ENCODE peak calls at places on chromosomes 4 and X, in five cellular contexts. V, N, W, O and P are unnamed samples.

GRCh38 chr4:94595880-94596483 is 144.2 kb downstream of the PDLIM5 start:
- DNase-seq in V (no peak), N (no peak), W (no peak), O (no peak), P (no peak)

GRCh38 chrX:10175317-10175871 is 18.6 kb downstream of the CLCN4 start:
- DNase-seq in V (no peak), N (peak; percentile 46), W (no peak), O (no peak), P (no peak)

GRCh38 chr4:60033826-60034225 is 1166.3 kb upstream of the ADGRL3 start:
- DNase-seq in V (no peak), N (no peak), W (no peak), O (no peak), P (peak; percentile 8)

GRCh38 chr4:108172780-108173598 is 4.3 kb upstream of the LEF1 start:
- DNase-seq in V (peak; percentile 70), N (peak; percentile 72), W (no peak), O (no peak), P (peak; percentile 24)

GRCh38 chrX:41441934-41442823 is 5.0 kb upstream of the NYX start:
- DNase-seq in V (peak; percentile 94), N (peak; percentile 68), W (peak; percentile 72), O (peak; percentile 93), P (peak; percentile 81)

GRCh38 chrX:155048997-155049619 is 21.8 kb downstream of the CMC4 start:
- DNase-seq in V (peak; percentile 70), N (peak; percentile 70), W (no peak), O (no peak), P (peak; percentile 61)

GRCh38 chr4:15068298-15068697 is 66.0 kb downstream of the CPEB2 start:
- DNase-seq in V (no peak), N (no peak), W (no peak), O (no peak), P (no peak)

GRCh38 chr4:94131212-94131611 is 76.5 kb upstream of the SMARCAD1 start:
- DNase-seq in V (no peak), N (no peak), W (no peak), O (no peak), P (no peak)

GRCh38 chr4:182575225-182575624 is 332.0 kb downstream of the TENM3 start:
- DNase-seq in V (no peak), N (no peak), W (no peak), O (no peak), P (no peak)

GRCh38 chr4:189436207-189436606 is 504.5 kb upstream of the FRG1 start:
- DNase-seq in V (no peak), N (no peak), W (no peak), O (no peak), P (no peak)

GRCh38 chr4:154354883-154355282 is 136.7 kb downstream of the DCHS2 start:
- DNase-seq in V (no peak), N (no peak), W (no peak), O (no peak), P (no peak)
- H3K27ac ChIP-seq in V (no peak overlapping the region), N (no peak overlapping the region), W (no peak overlapping the region), O (no peak overlapping the region), P (no peak overlapping the region)

DNA sequence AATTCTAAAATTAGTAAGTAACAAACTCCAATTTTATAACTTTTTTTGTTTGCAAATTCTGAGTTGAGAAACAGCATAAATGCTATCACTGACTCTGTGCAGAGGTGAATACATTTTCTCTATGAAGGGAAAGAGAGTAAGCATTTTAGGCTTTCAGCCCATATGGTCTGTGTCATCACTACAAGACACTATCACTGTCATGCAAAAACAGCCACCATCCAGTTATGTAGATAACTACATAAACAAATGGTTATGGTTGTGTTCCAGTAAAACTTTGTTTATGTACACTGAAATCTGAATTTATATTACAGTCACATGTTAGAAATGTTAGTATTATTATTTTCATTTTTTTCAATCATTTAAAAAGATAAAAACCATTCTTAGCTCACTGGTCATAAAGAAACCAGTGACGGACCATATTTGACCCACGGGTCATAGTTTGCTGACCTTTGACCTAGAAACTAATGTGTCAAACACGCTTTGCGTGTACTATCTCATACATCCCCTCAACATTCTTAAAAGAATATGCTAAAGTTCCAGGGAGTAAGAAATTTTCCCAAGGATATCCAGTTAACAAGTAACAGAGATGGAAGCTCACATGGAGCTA is 29.1 kb downstream of the RASGEF1B start:
- DNase-seq in V (no peak), N (no peak), W (no peak), O (no peak), P (no peak)
- H3K36me3 ChIP-seq in V (peaks cover 38% of the 10 kb centered on the region), N (no peaks in the 10 kb centered on the region), W (peaks cover 94% of the 10 kb centered on the region), O (peaks cover 100% of the 10 kb centered on the region), P (peaks cover 5% of the 10 kb centered on the region)

DNA sequence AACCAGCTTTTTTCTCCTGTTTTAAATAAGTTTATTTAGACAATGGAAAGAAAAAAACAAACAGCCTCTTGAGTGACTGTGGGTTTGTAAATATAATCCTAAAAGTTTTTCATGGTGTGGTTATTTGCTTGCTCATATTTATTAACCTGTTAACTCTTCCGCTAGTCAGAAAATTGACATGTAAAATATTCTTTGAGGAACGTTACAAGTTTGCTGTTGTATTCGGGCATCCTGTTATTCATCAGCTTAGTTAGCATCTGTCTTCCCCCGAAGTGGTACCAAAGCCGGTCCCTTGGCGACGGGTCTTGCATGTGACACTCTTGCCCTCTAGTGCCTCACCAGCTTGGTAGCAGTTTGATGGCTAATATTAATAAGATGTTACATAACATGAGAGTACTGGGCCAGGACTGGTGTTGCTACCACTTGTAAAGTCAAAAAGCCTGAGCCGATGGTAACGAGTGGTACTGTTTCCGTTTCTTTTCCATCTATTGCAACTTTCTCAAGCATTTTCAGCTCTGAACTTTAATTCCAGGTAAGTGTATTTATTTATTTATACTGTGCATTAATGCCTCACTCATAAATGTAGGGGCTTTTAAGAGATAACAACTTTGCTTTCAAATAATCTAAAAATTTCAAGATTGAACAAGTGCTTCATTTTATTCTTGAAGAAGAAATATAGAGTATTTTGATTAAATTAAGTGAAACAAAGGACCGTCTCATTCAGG is at the start of gene NDST3:
- DNase-seq in V (no peak), N (peak; percentile 89), W (peak; percentile 26), O (no peak), P (peak; percentile 39)
- H3K4me3 ChIP-seq in V (peak within 1 kb of the TSS; percentile 51), N (peak within 1 kb of the TSS; percentile 54), W (peak within 1 kb of the TSS; percentile 68), O (peak within 1 kb of the TSS; percentile 48), P (peak within 1 kb of the TSS; percentile 39)

GRCh38 chrX:107755721-107756120 is 19.9 kb downstream of the TSC22D3 start:
- DNase-seq in V (no peak), N (no peak), W (no peak), O (no peak), P (no peak)
- H3K27ac ChIP-seq in V (no peak overlapping the region), N (no peak overlapping the region), W (peak overlapping the region; percentile 44), O (no peak overlapping the region), P (peak overlapping the region; percentile 27)

GRCh38 chr4:11497212-11497806 is 68.6 kb upstream of the HS3ST1 start:
- DNase-seq in V (no peak), N (no peak), W (no peak), O (no peak), P (no peak)

GRCh38 chr4:11496313-11496956 is 67.7 kb upstream of the HS3ST1 start:
- DNase-seq in V (no peak), N (no peak), W (no peak), O (no peak), P (no peak)

GRCh38 chr4:11495291-11495690 is 66.6 kb upstream of the HS3ST1 start:
- DNase-seq in V (no peak), N (no peak), W (no peak), O (no peak), P (no peak)

GRCh38 chr4:11495818-11496217 is 67.1 kb upstream of the HS3ST1 start:
- DNase-seq in V (no peak), N (no peak), W (no peak), O (no peak), P (no peak)

DNA sequence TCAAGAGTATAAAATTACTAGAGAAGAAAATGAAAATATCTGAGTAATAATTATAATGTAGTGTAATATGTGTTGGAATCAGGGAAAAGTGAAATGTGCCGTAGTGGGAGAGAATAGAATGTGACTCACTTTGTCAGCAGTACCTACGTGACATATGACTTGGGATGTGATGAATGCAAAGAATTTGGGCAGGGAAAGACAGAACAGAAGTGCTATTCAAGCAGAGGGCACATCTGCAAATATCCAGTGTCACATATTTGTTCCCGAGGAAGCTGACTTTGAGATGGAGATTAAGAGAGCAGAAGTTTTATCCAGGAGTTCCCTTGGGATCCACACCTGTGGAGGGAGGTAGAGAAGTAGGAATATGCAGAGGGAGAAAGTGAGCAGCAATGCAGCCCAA is 69.3 kb upstream of the HS3ST1 start:
- DNase-seq in V (no peak), N (no peak), W (no peak), O (no peak), P (no peak)
- H3K36me3 ChIP-seq in V (no peaks in the 10 kb centered on the region), N (no peaks in the 10 kb centered on the region), W (no peaks in the 10 kb centered on the region), O (no peaks in the 10 kb centered on the region), P (no peaks in the 10 kb centered on the region)

GRCh38 chr4:85510632-85510984 is 35.7 kb downstream of the ARHGAP24 start:
- DNase-seq in V (no peak), N (no peak), W (no peak), O (no peak), P (no peak)

GRCh38 chr4:85509882-85510631 is 35.1 kb downstream of the ARHGAP24 start:
- DNase-seq in V (no peak), N (no peak), W (no peak), O (no peak), P (no peak)

GRCh38 chr4:85514117-85514516 is 39.2 kb downstream of the ARHGAP24 start:
- DNase-seq in V (no peak), N (no peak), W (no peak), O (no peak), P (no peak)

GRCh38 chr4:85514783-85515182 is 39.8 kb downstream of the ARHGAP24 start:
- DNase-seq in V (no peak), N (no peak), W (no peak), O (no peak), P (no peak)

GRCh38 chr4:85512446-85513205 is 37.7 kb downstream of the ARHGAP24 start:
- DNase-seq in V (no peak), N (no peak), W (no peak), O (no peak), P (no peak)
- H3K4me3 ChIP-seq in V (no peak overlapping the region), N (no peak overlapping the region), W (no peak overlapping the region), O (no peak overlapping the region), P (no peak overlapping the region)

DNA sequence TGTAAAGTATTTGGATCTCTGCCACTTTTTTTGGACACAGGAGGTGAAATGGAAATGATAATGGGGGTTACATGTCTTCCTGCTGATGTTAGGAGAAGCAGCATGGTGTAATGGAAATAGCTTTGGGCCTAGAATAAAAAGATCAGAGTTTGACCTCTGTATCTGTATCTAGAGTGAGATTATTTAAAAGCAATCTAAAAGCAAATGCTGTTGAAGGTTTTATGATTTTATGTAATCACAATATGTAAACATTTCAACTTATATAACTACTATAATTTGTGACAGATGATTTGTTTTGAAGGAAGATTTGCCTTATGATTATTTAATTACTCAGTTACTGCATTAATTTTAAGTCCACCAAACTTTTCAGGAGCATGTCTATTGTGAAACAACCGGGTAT is 3.4 kb downstream of the COL4A5 start:
- DNase-seq in V (no peak), N (no peak), W (no peak), O (no peak), P (no peak)
- H3K27ac ChIP-seq in V (no peak overlapping the region), N (no peak overlapping the region), W (no peak overlapping the region), O (no peak overlapping the region), P (no peak overlapping the region)

GRCh38 chr4:53432528-53433424 is 55.3 kb downstream of the FIP1L1 start:
- DNase-seq in V (no peak), N (no peak), W (no peak), O (no peak), P (no peak)

GRCh38 chr4:53436251-53436650 is 58.8 kb downstream of the FIP1L1 start:
- DNase-seq in V (no peak), N (no peak), W (no peak), O (no peak), P (no peak)

GRCh38 chr4:53431052-53431451 is 53.6 kb downstream of the FIP1L1 start:
- DNase-seq in V (no peak), N (no peak), W (no peak), O (no peak), P (no peak)
- H3K36me3 ChIP-seq in V (peaks cover 18% of the 10 kb centered on the region), N (no peaks in the 10 kb centered on the region), W (peaks cover 64% of the 10 kb centered on the region), O (peaks cover 51% of the 10 kb centered on the region), P (no peaks in the 10 kb centered on the region)